ENCODE peak calls at places on chromosomes 12 and 14, in five cellular contexts. One of them, this sample, is unnamed. For H3K4me1, the result is how much of the 10 kb centered on the place peaks cover.

GRCh38 chr14:68458840-68459469 is 333.9 kb downstream of the ZFP36L1 start:
- DNase-seq in transverse colon: peak
- DNase-seq in right lobe of liver: peak
- DNase-seq in sigmoid colon: peak
- DNase-seq in A673: peak
- DNase-seq in this sample: no peak

GRCh38 chr12:80001562-80001961 is 66.7 kb upstream of the PPP1R12A start:
- DNase-seq in transverse colon: no peak
- DNase-seq in right lobe of liver: no peak
- DNase-seq in sigmoid colon: no peak
- DNase-seq in A673: no peak
- DNase-seq in this sample: no peak

GRCh38 chr12:15599266-15600037 is 189.7 kb downstream of the EPS8 start:
- DNase-seq in transverse colon: no peak
- DNase-seq in right lobe of liver: no peak
- DNase-seq in sigmoid colon: no peak
- DNase-seq in A673: peak
- DNase-seq in this sample: peak

GRCh38 chr14:55789442-55789841 is 209.4 kb downstream of the KTN1 start:
- DNase-seq in transverse colon: no peak
- DNase-seq in right lobe of liver: no peak
- DNase-seq in sigmoid colon: no peak
- DNase-seq in A673: no peak
- DNase-seq in this sample: peak

GRCh38 chr12:94793191-94793595 is 142.8 kb upstream of the TMCC3 start:
- DNase-seq in transverse colon: no peak
- DNase-seq in right lobe of liver: no peak
- DNase-seq in sigmoid colon: no peak
- DNase-seq in A673: no peak
- DNase-seq in this sample: peak

GRCh38 chr14:37088816-37089215 is 83.6 kb downstream of the SLC25A21 start:
- DNase-seq in transverse colon: no peak
- DNase-seq in right lobe of liver: no peak
- DNase-seq in sigmoid colon: no peak
- DNase-seq in A673: peak
- DNase-seq in this sample: no peak

GRCh38 chr14:46902837-46903236 is 251.3 kb upstream of the RPL10L start:
- DNase-seq in transverse colon: no peak
- DNase-seq in right lobe of liver: no peak
- DNase-seq in sigmoid colon: no peak
- DNase-seq in A673: no peak
- DNase-seq in this sample: peak

GRCh38 chr12:82329508-82329907 is 28.7 kb downstream of the CCDC59 start:
- DNase-seq in transverse colon: no peak
- DNase-seq in right lobe of liver: no peak
- DNase-seq in sigmoid colon: no peak
- DNase-seq in A673: peak
- DNase-seq in this sample: no peak

GRCh38 chr12:109461049-109461845 is 15.9 kb downstream of the KCTD10 start:
- DNase-seq in transverse colon: peak
- DNase-seq in right lobe of liver: no peak
- DNase-seq in sigmoid colon: no peak
- DNase-seq in A673: no peak
- DNase-seq in this sample: peak

GRCh38 chr14:55718551-55718950 is 138.5 kb downstream of the KTN1 start:
- DNase-seq in transverse colon: no peak
- DNase-seq in right lobe of liver: no peak
- DNase-seq in sigmoid colon: no peak
- DNase-seq in A673: peak
- DNase-seq in this sample: no peak

GRCh38 chr12:11545438-11546330 is 103.8 kb upstream of the ETV6 start:
- DNase-seq in transverse colon: no peak
- DNase-seq in right lobe of liver: no peak
- DNase-seq in sigmoid colon: no peak
- DNase-seq in A673: peak
- DNase-seq in this sample: peak

GRCh38 chr12:65430571-65431306 is 152.3 kb downstream of the MSRB3 start:
- DNase-seq in transverse colon: no peak
- DNase-seq in right lobe of liver: no peak
- DNase-seq in sigmoid colon: no peak
- DNase-seq in A673: peak
- DNase-seq in this sample: no peak

GRCh38 chr14:45891417-45892080 is 638.5 kb upstream of the MIS18BP1 start:
- DNase-seq in transverse colon: peak
- DNase-seq in right lobe of liver: no peak
- DNase-seq in sigmoid colon: no peak
- DNase-seq in A673: no peak
- DNase-seq in this sample: no peak

GRCh38 chr14:69316449-69317391 is 56.8 kb downstream of the GALNT16 start:
- DNase-seq in transverse colon: peak
- DNase-seq in right lobe of liver: peak
- DNase-seq in sigmoid colon: peak
- DNase-seq in A673: no peak
- DNase-seq in this sample: peak

GRCh38 chr14:104357689-104358527 is 219.5 kb downstream of the KIF26A start:
- DNase-seq in transverse colon: no peak
- DNase-seq in right lobe of liver: no peak
- DNase-seq in sigmoid colon: peak
- DNase-seq in A673: no peak
- DNase-seq in this sample: no peak

GRCh38 chr14:73283592-73284379 is 46.5 kb downstream of the PAPLN start:
- DNase-seq in transverse colon: no peak
- DNase-seq in right lobe of liver: no peak
- DNase-seq in sigmoid colon: no peak
- DNase-seq in A673: peak
- DNase-seq in this sample: peak

GRCh38 chr14:36509056-36509917 is 10.7 kb downstream of the NKX2-1 start:
- DNase-seq in transverse colon: no peak
- DNase-seq in right lobe of liver: no peak
- DNase-seq in sigmoid colon: no peak
- DNase-seq in A673: no peak
- DNase-seq in this sample: no peak

GRCh38 chr12:53659609-53660008 is 16.3 kb downstream of the ATP5MC2 start:
- DNase-seq in transverse colon: no peak
- DNase-seq in right lobe of liver: no peak
- DNase-seq in sigmoid colon: no peak
- DNase-seq in A673: no peak
- DNase-seq in this sample: peak

GRCh38 chr12:53659011-53659551 is 16.8 kb downstream of the ATP5MC2 start:
- DNase-seq in transverse colon: peak
- DNase-seq in right lobe of liver: peak
- DNase-seq in sigmoid colon: no peak
- DNase-seq in A673: no peak
- DNase-seq in this sample: peak

GRCh38 chr12:53653595-53653994 is 22.3 kb downstream of the ATP5MC2 start:
- DNase-seq in transverse colon: no peak
- DNase-seq in right lobe of liver: no peak
- DNase-seq in sigmoid colon: no peak
- DNase-seq in A673: no peak
- DNase-seq in this sample: no peak

GRCh38 chr12:53660064-53660463 is 15.8 kb downstream of the ATP5MC2 start:
- DNase-seq in transverse colon: peak
- DNase-seq in right lobe of liver: no peak
- DNase-seq in sigmoid colon: no peak
- DNase-seq in A673: no peak
- DNase-seq in this sample: peak

DNA sequence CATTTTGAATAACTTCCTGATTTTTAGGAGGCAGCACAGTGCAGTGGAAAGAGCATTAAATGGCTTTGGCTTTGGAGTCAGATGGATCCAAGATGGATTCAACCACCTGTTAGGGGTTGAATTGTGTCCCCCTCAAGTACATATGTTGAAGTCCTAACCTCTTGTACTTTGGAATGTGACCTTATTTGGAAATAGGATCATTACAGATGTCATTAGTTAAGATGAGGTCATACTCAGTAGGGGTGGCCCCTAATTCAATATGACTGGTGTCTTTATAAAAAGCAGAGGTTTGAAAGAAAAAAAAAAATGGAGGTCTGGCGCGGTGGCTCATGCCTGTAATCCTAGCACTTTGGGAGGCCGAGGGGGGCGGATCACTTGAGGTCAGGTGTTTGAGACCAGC is 18.8 kb downstream of the ATP5MC2 start:
- DNase-seq in transverse colon: no peak
- DNase-seq in right lobe of liver: no peak
- DNase-seq in sigmoid colon: no peak
- DNase-seq in A673: no peak
- DNase-seq in this sample: no peak
- H3K4me1 ChIP-seq in transverse colon: under half
- H3K4me1 ChIP-seq in right lobe of liver: under half
- H3K4me1 ChIP-seq in sigmoid colon: under half
- H3K4me1 ChIP-seq in A673: under half
- H3K4me1 ChIP-seq in this sample: under half

DNA sequence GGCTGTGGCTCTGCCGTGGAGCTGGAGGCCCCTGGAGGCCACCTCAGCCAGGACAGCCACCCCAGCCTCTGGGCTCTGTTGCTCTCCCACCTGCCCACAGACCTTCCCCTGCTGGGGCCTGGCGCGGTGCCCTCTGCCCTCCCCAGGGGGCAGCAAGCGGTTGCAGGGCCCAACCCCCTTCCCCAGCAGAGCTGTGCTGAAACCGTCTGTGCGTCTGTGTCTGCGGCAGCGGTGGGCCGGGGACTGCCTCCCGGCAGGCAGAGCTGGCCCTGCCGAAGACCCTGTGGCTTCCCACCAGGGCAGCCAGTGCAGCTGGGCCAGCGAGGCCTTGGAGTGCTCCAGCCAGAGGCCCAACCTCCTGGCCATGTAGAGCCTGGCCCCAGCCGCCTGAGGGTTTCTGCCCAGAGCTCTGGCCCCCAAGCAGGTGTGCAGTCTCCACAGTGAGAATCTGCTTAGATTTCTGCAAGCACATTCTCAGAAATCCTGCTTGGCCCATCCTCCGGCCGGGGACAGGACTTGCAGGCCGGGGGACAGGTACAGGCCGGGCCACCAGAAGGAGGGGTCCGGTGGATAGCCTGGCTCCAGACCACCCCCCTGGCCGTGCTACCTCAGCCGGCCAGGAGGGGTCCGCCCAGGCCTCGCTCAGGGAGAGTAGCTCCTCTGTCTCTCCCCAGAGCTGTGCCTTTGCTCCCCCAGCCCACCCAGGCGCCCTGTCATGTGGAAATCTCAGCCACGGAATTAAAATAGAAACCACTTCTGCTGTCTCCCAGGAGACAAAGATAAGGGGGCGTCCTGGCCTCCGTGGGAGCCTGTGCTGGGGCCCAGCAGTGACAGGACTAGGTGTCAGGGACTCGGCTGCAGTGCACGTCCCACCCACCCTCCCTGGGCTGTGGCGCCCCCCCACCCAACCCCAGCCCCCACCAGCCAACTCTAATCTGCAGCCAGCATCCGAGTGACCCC is 3.5 kb upstream of the CRIP2 start:
- DNase-seq in transverse colon: no peak
- DNase-seq in right lobe of liver: no peak
- DNase-seq in sigmoid colon: no peak
- DNase-seq in A673: peak
- DNase-seq in this sample: peak
- TF ChIP-seq CTCF in transverse colon: no peak
- TF ChIP-seq CTCF in right lobe of liver: no peak
- TF ChIP-seq CTCF in sigmoid colon: no peak
- TF ChIP-seq CTCF in A673: peak
- TF ChIP-seq CTCF in this sample: no peak

GRCh38 chr14:61866932-61867920 is 105.0 kb downstream of the SNAPC1 start:
- DNase-seq in transverse colon: no peak
- DNase-seq in right lobe of liver: no peak
- DNase-seq in sigmoid colon: no peak
- DNase-seq in A673: no peak
- DNase-seq in this sample: no peak
- H3K4me3 ChIP-seq in transverse colon: no peak
- H3K4me3 ChIP-seq in right lobe of liver: no peak
- H3K4me3 ChIP-seq in sigmoid colon: no peak
- H3K4me3 ChIP-seq in A673: no peak
- H3K4me3 ChIP-seq in this sample: no peak

GRCh38 chr12:6959376-6960290 is 8.5 kb downstream of the PTPN6 start:
- DNase-seq in transverse colon: no peak
- DNase-seq in right lobe of liver: peak
- DNase-seq in sigmoid colon: peak
- DNase-seq in A673: no peak
- DNase-seq in this sample: no peak
- H3K4me1 ChIP-seq in transverse colon: under half
- H3K4me1 ChIP-seq in right lobe of liver: under half
- H3K4me1 ChIP-seq in sigmoid colon: under half
- H3K4me1 ChIP-seq in A673: under half
- H3K4me1 ChIP-seq in this sample: under half

DNA sequence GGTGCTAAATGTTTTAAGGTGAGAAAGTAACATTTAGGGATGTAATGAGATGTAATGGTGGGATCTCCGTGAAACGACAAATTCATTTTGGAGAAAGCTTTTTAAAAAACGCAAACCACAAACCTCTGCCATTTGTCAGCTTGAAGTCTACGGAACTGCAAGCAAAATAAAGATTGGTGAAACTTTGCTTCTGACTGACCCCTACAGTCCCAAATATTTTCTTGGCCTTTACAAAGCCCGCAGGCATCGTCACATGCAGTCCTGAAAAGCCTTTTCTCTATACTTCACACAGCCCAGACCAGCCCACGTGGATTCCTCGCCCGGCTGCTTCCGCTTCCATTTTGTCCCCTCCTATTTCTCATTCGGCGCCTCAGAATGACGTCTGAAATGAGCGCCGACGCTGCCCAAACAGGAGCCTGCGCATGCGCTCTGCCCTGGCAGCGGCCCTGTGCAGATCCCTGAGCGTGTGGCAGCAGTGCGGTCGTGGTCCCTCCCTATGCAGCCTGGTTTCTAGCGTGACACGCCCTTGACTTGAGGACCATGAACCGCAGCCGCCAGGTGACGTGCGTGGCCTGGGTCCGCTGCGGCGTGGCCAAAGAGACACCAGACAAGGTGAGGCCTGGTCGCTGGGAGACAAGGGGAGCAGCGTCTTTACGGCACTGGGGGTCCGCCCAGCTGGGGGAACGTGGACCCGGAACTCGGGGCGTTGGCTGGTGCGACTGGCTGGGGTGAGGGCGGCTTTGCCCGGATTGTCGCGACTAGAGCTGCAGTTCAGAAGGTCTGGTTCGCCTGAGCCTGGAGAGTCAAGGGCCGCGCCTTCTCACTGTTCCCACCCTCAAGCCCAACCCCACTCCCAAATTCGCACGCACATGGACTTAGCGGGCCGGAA is at the start of gene PWP1:
- DNase-seq in transverse colon: peak
- DNase-seq in right lobe of liver: peak
- DNase-seq in sigmoid colon: peak
- DNase-seq in A673: peak
- DNase-seq in this sample: peak
- TF ChIP-seq CTCF in transverse colon: no peak
- TF ChIP-seq CTCF in right lobe of liver: no peak
- TF ChIP-seq CTCF in sigmoid colon: no peak
- TF ChIP-seq CTCF in A673: no peak
- TF ChIP-seq CTCF in this sample: no peak

This sample was measured in cardiac muscle cell.